ENCODE peak calls at places on chromosome 16, in six cellular contexts. X is mammary epithelial cell, U is HCT116, P is K562, Q is PC-3, H is astrocyte. O is an unnamed sample.

GRCh38 chr16:84156342-84156784 is 11.3 kb downstream of the DNAAF1 start:
- DNase-seq in X (peak), U (no peak), P (no peak), Q (peak), H (peak), O (no peak)

GRCh38 chr16:26051078-26051477 is 359.3 kb downstream of the HS3ST4 start:
- DNase-seq in X (no peak), U (no peak), P (no peak), Q (no peak), H (no peak), O (peak)

GRCh38 chr16:79272141-79272577 is 328.4 kb downstream of the MAF start:
- DNase-seq in X (no peak), U (no peak), P (no peak), Q (no peak), H (no peak), O (no peak)

GRCh38 chr16:88348377-88349152 is 34.2 kb upstream of the ZNF469 start:
- DNase-seq in X (no peak), U (no peak), P (peak), Q (no peak), H (no peak), O (no peak)

GRCh38 chr16:88347656-88348376 is 34.9 kb upstream of the ZNF469 start:
- DNase-seq in X (no peak), U (no peak), P (no peak), Q (no peak), H (no peak), O (no peak)

GRCh38 chr16:77424841-77425604 is 9.8 kb downstream of the ADAMTS18 start:
- DNase-seq in X (no peak), U (no peak), P (no peak), Q (no peak), H (peak), O (no peak)

GRCh38 chr16:29025218-29025617 is 40.4 kb downstream of the LAT start:
- DNase-seq in X (no peak), U (no peak), P (peak), Q (no peak), H (no peak), O (no peak)

GRCh38 chr16:28491080-28491969 is 549 bp downstream of the CLN3 start:
- DNase-seq in X (peak), U (no peak), P (peak), Q (peak), H (peak), O (peak)

GRCh38 chr16:2835638-2836493 is 5.8 kb downstream of the ZG16B start:
- DNase-seq in X (peak), U (peak), P (no peak), Q (peak), H (peak), O (no peak)

GRCh38 chr16:69531988-69532387 is 33.8 kb upstream of the NFAT5 start:
- DNase-seq in X (no peak), U (no peak), P (no peak), Q (no peak), H (no peak), O (no peak)

GRCh38 chr16:65318590-65319267 is 196.9 kb upstream of the CDH11 start:
- DNase-seq in X (no peak), U (no peak), P (no peak), Q (no peak), H (no peak), O (peak)

GRCh38 chr16:11058820-11059219 is 114.5 kb downstream of the CLEC16A start:
- DNase-seq in X (no peak), U (no peak), P (no peak), Q (no peak), H (no peak), O (no peak)

GRCh38 chr16:68093816-68094613 is 8.8 kb downstream of the NFATC3 start:
- DNase-seq in X (peak), U (no peak), P (peak), Q (peak), H (peak), O (peak)

GRCh38 chr16:86222541-86222940 is 287.8 kb upstream of the FOXF1 start:
- DNase-seq in X (no peak), U (no peak), P (no peak), Q (no peak), H (peak), O (no peak)

GRCh38 chr16:89002851-89003830 is 26.1 kb upstream of the CBFA2T3 start:
- DNase-seq in X (no peak), U (no peak), P (no peak), Q (no peak), H (no peak), O (peak)

GRCh38 chr16:69286941-69287713 is 24.0 kb upstream of the VPS4A start:
- DNase-seq in X (peak), U (peak), P (peak), Q (peak), H (peak), O (peak)

GRCh38 chr16:15489016-15489415 is 54.6 kb downstream of the BMERB1 start:
- DNase-seq in X (no peak), U (no peak), P (no peak), Q (no peak), H (no peak), O (no peak)

GRCh38 chr16:84520778-84521770 is 16.6 kb upstream of the MEAK7 start:
- DNase-seq in X (peak), U (no peak), P (no peak), Q (peak), H (no peak), O (no peak)

GRCh38 chr16:85699224-85699558 is 10.4 kb upstream of the GINS2 start:
- DNase-seq in X (no peak), U (no peak), P (no peak), Q (no peak), H (no peak), O (no peak)

GRCh38 chr16:66741131-66741900 is 10.1 kb downstream of the DYNC1LI2 start:
- DNase-seq in X (peak), U (peak), P (peak), Q (peak), H (peak), O (peak)

GRCh38 chr16:87483481-87483880 is 9.3 kb downstream of the ZCCHC14 start:
- DNase-seq in X (peak), U (no peak), P (no peak), Q (no peak), H (no peak), O (no peak)

GRCh38 chr16:84518804-84519341 is 14.4 kb upstream of the MEAK7 start:
- DNase-seq in X (no peak), U (no peak), P (no peak), Q (no peak), H (no peak), O (no peak)

DNA sequence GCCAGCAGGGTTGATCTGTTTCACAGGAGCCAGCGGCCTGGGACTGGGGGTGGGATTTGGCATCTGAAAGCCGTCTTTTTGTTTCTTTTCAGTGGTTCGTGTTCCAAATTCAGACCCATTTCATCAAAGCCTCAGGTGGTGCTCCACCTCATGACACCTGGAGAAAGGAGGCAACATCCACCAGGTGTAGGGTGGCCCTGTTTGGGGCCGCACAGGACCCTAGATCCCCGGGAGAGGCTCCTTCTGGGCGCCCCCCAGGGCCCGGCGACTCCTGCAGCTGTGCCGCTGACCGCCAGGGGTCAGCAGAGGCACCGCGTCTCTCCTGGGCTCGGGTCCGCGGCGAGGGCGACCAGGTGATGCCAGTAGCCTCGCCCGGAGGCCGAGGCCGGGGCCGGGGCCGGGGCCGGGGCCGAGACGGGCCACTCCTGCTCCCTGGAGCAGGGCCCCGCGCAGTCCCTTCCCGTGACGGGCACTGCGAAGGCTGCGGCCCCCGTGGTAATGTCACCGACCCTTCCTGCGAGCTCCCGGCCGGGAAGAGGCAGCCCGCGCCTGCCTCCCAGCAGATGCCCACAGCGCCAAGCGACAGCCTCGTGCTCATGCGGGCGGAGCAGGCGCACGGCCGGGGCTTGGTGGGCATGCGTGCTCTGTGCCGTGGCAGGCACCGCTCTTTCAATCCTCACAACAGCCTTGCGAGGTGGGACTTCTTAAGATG is 118.6 kb downstream of the C16orf78 start:
- DNase-seq in X (no peak), U (no peak), P (peak), Q (peak), H (no peak), O (peak)
- H3K4me3 ChIP-seq in X (no peak), U (peak), P (no peak), Q (peak), H (peak), O (no peak)

DNA sequence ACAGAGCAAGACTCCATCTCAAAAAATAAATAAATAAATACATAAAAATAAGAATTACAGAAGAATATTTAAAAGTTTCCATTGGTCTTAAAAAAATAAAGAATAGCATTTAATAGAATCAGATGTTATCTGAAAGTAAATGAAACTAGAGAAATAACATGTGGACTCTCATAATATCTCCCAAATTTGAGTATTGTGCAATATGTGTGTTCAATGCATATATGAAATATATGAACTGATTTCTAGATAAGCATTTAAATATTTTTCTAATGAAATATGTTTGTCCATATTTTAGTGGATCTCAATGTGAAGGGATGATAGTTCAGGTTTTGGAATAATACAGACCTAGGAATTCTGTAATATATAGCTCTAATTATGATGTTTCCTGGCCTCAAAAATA is 265.9 kb upstream of the PMFBP1 start:
- DNase-seq in X (no peak), U (no peak), P (no peak), Q (no peak), H (no peak), O (no peak)
- TF ChIP-seq EZH2 in X (no peak), U (no peak), P (no peak), Q (no peak), H (no peak), O (no peak)

GRCh38 chr16:75014318-75014717 is 15.5 kb downstream of the ZNRF1 start:
- DNase-seq in X (no peak), U (no peak), P (no peak), Q (no peak), H (no peak), O (no peak)

GRCh38 chr16:75007443-75007842 is 8.6 kb downstream of the ZNRF1 start:
- DNase-seq in X (no peak), U (no peak), P (no peak), Q (no peak), H (no peak), O (no peak)

GRCh38 chr16:75010427-75010826 is 11.6 kb downstream of the ZNRF1 start:
- DNase-seq in X (no peak), U (no peak), P (no peak), Q (no peak), H (no peak), O (no peak)

GRCh38 chr16:75011634-75012307 is 12.9 kb downstream of the ZNRF1 start:
- DNase-seq in X (peak), U (peak), P (no peak), Q (peak), H (peak), O (peak)

GRCh38 chr16:75012380-75013081 is 13.7 kb downstream of the ZNRF1 start:
- DNase-seq in X (no peak), U (no peak), P (no peak), Q (no peak), H (no peak), O (peak)
- H3K4me3 ChIP-seq in X (no peak), U (peak), P (no peak), Q (peak), H (peak), O (peak)

DNA sequence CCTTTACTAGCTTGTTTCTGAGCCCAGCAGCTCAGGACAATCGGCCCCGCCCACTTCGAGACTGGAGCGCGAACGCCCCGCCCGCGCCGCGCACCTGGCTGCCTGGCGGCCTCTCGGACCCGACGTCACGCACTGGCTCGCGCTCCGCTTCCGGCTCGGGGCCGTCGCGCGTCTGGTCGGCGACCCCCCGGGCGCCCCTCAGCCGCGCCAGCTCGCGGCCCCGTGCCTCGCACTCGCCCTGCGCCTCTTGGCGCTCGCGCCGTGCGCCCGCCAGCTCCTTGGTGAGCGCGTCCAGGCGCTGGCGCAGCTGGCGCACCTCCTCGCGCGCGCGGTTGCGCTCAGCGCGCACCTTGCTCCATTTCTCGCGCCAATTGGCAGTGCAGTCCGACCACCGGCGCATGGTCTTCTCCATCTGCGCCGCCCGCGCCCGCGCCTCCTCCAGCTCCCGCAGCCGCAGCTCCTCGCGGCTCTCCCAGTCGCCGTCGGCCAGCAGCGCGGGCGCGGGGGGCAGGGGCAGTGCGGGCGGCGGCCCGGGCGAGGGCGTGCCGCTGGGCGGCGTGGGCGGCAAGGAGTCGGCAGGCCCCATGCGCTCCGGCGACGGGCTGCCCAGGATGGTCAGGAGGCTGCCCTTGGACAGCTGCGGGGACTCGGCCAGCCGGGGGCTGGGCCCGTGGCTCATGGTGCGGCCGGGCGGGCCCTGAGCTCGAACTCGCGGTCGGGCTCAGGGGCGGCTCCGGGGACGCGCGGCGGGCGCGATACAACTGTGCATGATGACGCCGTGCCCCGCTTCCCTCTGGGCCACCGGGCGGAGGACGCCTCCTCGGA is 7.7 kb downstream of the CCDC102A start:
- DNase-seq in X (no peak), U (no peak), P (no peak), Q (no peak), H (no peak), O (no peak)
- TF ChIP-seq EZH2 in X (no peak), U (no peak), P (no peak), Q (no peak), H (no peak), O (no peak)

O was measured in A673.